ENCODE peak calls at places on chromosomes 13 and 19, in eight cellular contexts. P is posterior cingulate gyrus, V is cardiac fibroblast, H is right lobe of liver, F is glutamatergic neuron, O is NCI-H1105, I is C1 segment of cervical spinal cord, S is WTC11. T is an unnamed sample.

GRCh38 chr19:48696353-48697010 is 711 bp downstream of the FUT2 start:
- DNase-seq in P (no peak), V (no peak), H (no peak), F (no peak), O (no peak), I (no peak), S (peak), T (no peak)

GRCh38 chr13:100530645-100531044 is 57.9 kb downstream of the GGACT start:
- DNase-seq in P (no peak), V (no peak), H (peak), F (no peak), O (no peak), I (peak), S (no peak), T (no peak)

GRCh38 chr13:44237276-44237767 is 136.3 kb upstream of the SERP2 start:
- DNase-seq in P (peak), V (peak), H (no peak), F (no peak), O (no peak), I (peak), S (no peak), T (peak)

GRCh38 chr13:24081388-24081787 is 79.1 kb upstream of the SPATA13 start:
- DNase-seq in P (no peak), V (peak), H (no peak), F (no peak), O (no peak), I (no peak), S (no peak), T (no peak)

GRCh38 chr19:8096071-8096470 is 43.5 kb downstream of the CCL25 start:
- DNase-seq in P (no peak), V (no peak), H (no peak), F (no peak), O (no peak), I (no peak), S (no peak), T (no peak)

GRCh38 chr13:53010374-53011105 is 18.1 kb upstream of the OLFM4 start:
- DNase-seq in P (no peak), V (no peak), H (no peak), F (no peak), O (peak), I (no peak), S (no peak), T (no peak)

GRCh38 chr13:84439108-84439507 is 556.8 kb upstream of the SLITRK1 start:
- DNase-seq in P (no peak), V (peak), H (no peak), F (no peak), O (no peak), I (no peak), S (no peak), T (no peak)

GRCh38 chr19:47146920-47147319 is 16.3 kb downstream of the SAE1 start:
- DNase-seq in P (no peak), V (no peak), H (no peak), F (no peak), O (no peak), I (no peak), S (no peak), T (no peak)

GRCh38 chr13:37863708-37864107 is 5.9 kb downstream of the TRPC4 start:
- DNase-seq in P (no peak), V (no peak), H (no peak), F (no peak), O (no peak), I (no peak), S (no peak), T (no peak)

GRCh38 chr19:46537136-46538097 is 41.8 kb upstream of the PNMA8B start:
- DNase-seq in P (no peak), V (peak), H (no peak), F (peak), O (no peak), I (no peak), S (peak), T (peak)